ENCODE peak calls at places on chromosome 5, in six cellular contexts. D is trophoblast cell, I is heart left ventricle, Y is caudate nucleus, V is H1, J is esophagus squamous epithelium. X is an unnamed sample.

GRCh38 chr5:132102101-132102701 is 28.6 kb downstream of the CSF2 start:
- DNase-seq in D (no peak), I (no peak), Y (no peak), V (no peak), J (no peak), X (no peak)

GRCh38 chr5:100634937-100635336 is 99.8 kb downstream of the FAM174A start:
- DNase-seq in D (no peak), I (no peak), Y (no peak), V (no peak), J (no peak), X (no peak)

GRCh38 chr5:151647320-151647861 is 39.3 kb downstream of the SPARC start:
- DNase-seq in D (peak; percentile 24), I (no peak), Y (no peak), V (no peak), J (no peak), X (no peak)

GRCh38 chr5:144125163-144125726 is 45.2 kb downstream of the YIPF5 start:
- DNase-seq in D (no peak), I (no peak), Y (no peak), V (no peak), J (no peak), X (no peak)

GRCh38 chr5:79133121-79133656 is 21.6 kb downstream of the BHMT start:
- DNase-seq in D (no peak), I (no peak), Y (no peak), V (no peak), J (no peak), X (no peak)

GRCh38 chr5:93583799-93584530 is 943 bp downstream of the NR2F1 start:
- DNase-seq in D (peak; percentile 40), I (peak; percentile 44), Y (no peak), V (no peak), J (no peak), X (no peak)

GRCh38 chr5:179338123-179338676 is 7.1 kb downstream of the ADAMTS2 start:
- DNase-seq in D (no peak), I (no peak), Y (no peak), V (no peak), J (no peak), X (no peak)

GRCh38 chr5:78569441-78569840 is 79.1 kb downstream of the LHFPL2 start:
- DNase-seq in D (no peak), I (no peak), Y (no peak), V (no peak), J (no peak), X (peak; percentile 8)

GRCh38 chr5:173204185-173204979 is 30.6 kb downstream of the NKX2-5 start:
- DNase-seq in D (peak; percentile 13), I (no peak), Y (no peak), V (no peak), J (no peak), X (no peak)

GRCh38 chr5:1438871-1439270 is 6.4 kb downstream of the SLC6A3 start:
- DNase-seq in D (no peak), I (no peak), Y (no peak), V (no peak), J (no peak), X (no peak)

GRCh38 chr5:176616520-176616919 is 6.6 kb upstream of the GPRIN1 start:
- DNase-seq in D (no peak), I (no peak), Y (no peak), V (no peak), J (no peak), X (no peak)

GRCh38 chr5:31537349-31537748 is 5.2 kb downstream of the C5orf22 start:
- DNase-seq in D (no peak), I (no peak), Y (no peak), V (no peak), J (no peak), X (no peak)

GRCh38 chr5:171421331-171422262 is 2.1 kb downstream of the FGF18 start:
- DNase-seq in D (no peak), I (no peak), Y (no peak), V (no peak), J (no peak), X (no peak)

GRCh38 chr5:175800656-175801081 is 70.7 kb upstream of the CPLX2 start:
- DNase-seq in D (no peak), I (no peak), Y (no peak), V (no peak), J (no peak), X (no peak)

GRCh38 chr5:161230222-161230621 is 316.3 kb downstream of the GABRB2 start:
- DNase-seq in D (no peak), I (no peak), Y (no peak), V (no peak), J (no peak), X (peak; percentile 14)

GRCh38 chr5:170863646-170864045 is 1.8 kb downstream of the RANBP17 start:
- DNase-seq in D (peak; percentile 26), I (no peak), Y (no peak), V (no peak), J (no peak), X (no peak)

GRCh38 chr5:83095973-83096539 is 18.7 kb downstream of the XRCC4 start:
- DNase-seq in D (peak; percentile 76), I (peak; percentile 42), Y (no peak), V (no peak), J (no peak), X (no peak)

GRCh38 chr5:137629646-137630045 is 106.2 kb downstream of the KLHL3 start:
- DNase-seq in D (peak; percentile 16), I (no peak), Y (peak; percentile 14), V (peak; percentile 58), J (no peak), X (no peak)

GRCh38 chr5:77945874-77946273 is 169.7 kb upstream of the TBCA start:
- DNase-seq in D (no peak), I (no peak), Y (peak; percentile 21), V (no peak), J (no peak), X (no peak)

GRCh38 chr5:176792584-176793342 is 17.6 kb upstream of the UNC5A start:
- DNase-seq in D (no peak), I (no peak), Y (no peak), V (no peak), J (no peak), X (no peak)

GRCh38 chr5:38590846-38591245 is 34.4 kb upstream of the LIFR start:
- DNase-seq in D (peak; percentile 38), I (no peak), Y (no peak), V (no peak), J (no peak), X (no peak)

GRCh38 chr5:145531038-145531734 is 304.0 kb downstream of the PRELID2 start:
- DNase-seq in D (peak; percentile 66), I (no peak), Y (no peak), V (no peak), J (no peak), X (peak; percentile 72)

GRCh38 chr5:19319252-19319651 is 668.7 kb downstream of the CDH18 start:
- DNase-seq in D (no peak), I (no peak), Y (no peak), V (no peak), J (no peak), X (no peak)

GRCh38 chr5:141914797-141915196 is 8.9 kb upstream of the DELE1 start:
- DNase-seq in D (no peak), I (no peak), Y (no peak), V (no peak), J (no peak), X (no peak)

GRCh38 chr5:95712347-95712958 is 18.7 kb upstream of the RHOBTB3 start:
- DNase-seq in D (peak; percentile 99), I (no peak), Y (no peak), V (no peak), J (no peak), X (peak; percentile 73)

GRCh38 chr5:102295534-102296228 is 403 bp downstream of the SLCO4C1 start:
- DNase-seq in D (no peak), I (peak; percentile 30), Y (no peak), V (peak; percentile 69), J (no peak), X (no peak)
- H3K27ac ChIP-seq in D (no peak overlapping the region), I (no peak overlapping the region), Y (no peak overlapping the region), V (no peak overlapping the region), J (no peak overlapping the region), X (no peak overlapping the region)

GRCh38 chr5:155556700-155557099 is 543.1 kb downstream of the KIF4B start:
- DNase-seq in D (no peak), I (no peak), Y (no peak), V (no peak), J (no peak), X (no peak)
- H3K27ac ChIP-seq in D (no peak overlapping the region), I (no peak overlapping the region), Y (no peak overlapping the region), V (no peak overlapping the region), J (no peak overlapping the region), X (no peak overlapping the region)

DNA sequence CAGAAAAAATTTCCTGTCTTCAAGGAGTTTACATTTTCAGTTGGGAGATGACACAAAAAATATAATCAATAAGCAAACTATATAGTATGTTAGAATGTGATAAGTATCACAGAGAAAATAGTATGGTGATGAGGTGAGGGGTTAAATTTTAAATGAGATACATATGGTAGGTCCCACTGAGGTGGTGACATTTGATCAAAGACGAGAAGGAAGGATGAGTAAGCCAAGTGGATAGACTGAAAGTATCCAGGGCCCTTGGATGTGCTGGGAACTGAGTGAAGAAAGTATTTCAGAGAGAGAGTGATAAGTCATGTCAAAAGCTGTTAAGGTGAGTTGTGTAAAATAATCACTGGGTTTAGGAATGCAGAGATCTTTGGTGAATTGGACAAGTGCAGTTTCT is 3.5 kb downstream of the CCDC192 start:
- DNase-seq in D (no peak), I (no peak), Y (no peak), V (no peak), J (no peak), X (no peak)
- H3K27ac ChIP-seq in D (no peak overlapping the region), I (no peak overlapping the region), Y (peak overlapping the region; percentile 58), V (no peak overlapping the region), J (no peak overlapping the region), X (no peak overlapping the region)

GRCh38 chr5:124741711-124742496 is 4.5 kb downstream of the ZNF608 start:
- DNase-seq in D (no peak), I (no peak), Y (no peak), V (peak; percentile 28), J (no peak), X (peak; percentile 71)

GRCh38 chr5:124742983-124743533 is 3.4 kb downstream of the ZNF608 start:
- DNase-seq in D (no peak), I (no peak), Y (no peak), V (peak; percentile 38), J (no peak), X (peak; percentile 74)

GRCh38 chr5:124740055-124740454 is 6.4 kb downstream of the ZNF608 start:
- DNase-seq in D (no peak), I (no peak), Y (no peak), V (no peak), J (no peak), X (no peak)

GRCh38 chr5:124742521-124742920 is 3.9 kb downstream of the ZNF608 start:
- DNase-seq in D (no peak), I (no peak), Y (no peak), V (no peak), J (no peak), X (no peak)

GRCh38 chr5:124740991-124741583 is 5.4 kb downstream of the ZNF608 start:
- DNase-seq in D (no peak), I (no peak), Y (no peak), V (no peak), J (no peak), X (peak; percentile 82)
- H3K27ac ChIP-seq in D (no peak overlapping the region), I (no peak overlapping the region), Y (no peak overlapping the region), V (no peak overlapping the region), J (peak overlapping the region; percentile 79), X (peak overlapping the region; percentile 85)

GRCh38 chr5:56557198-56557597 is 258.2 kb upstream of the MAP3K1 start:
- DNase-seq in D (no peak), I (no peak), Y (no peak), V (no peak), J (no peak), X (no peak)
- H3K27ac ChIP-seq in D (no peak overlapping the region), I (no peak overlapping the region), Y (no peak overlapping the region), V (no peak overlapping the region), J (no peak overlapping the region), X (no peak overlapping the region)